ENCODE peak calls at places on chromosomes 1 and 21, in eight cellular contexts. G is adipocyte, F is mesendoderm, R is thyroid gland, V is IMR-90, A is breast epithelium, O is pancreas, H is stomach. Y is an unnamed sample.

GRCh38 chr1:12028248-12028647 is 8.9 kb downstream of the MIIP start:
- DNase-seq in G (no peak), F (no peak), R (no peak), V (no peak), A (no peak), O (no peak), H (no peak), Y (no peak)

GRCh38 chr1:169711469-169712308 is at the start of gene SELL:
- DNase-seq in G (peak), F (peak), R (peak), V (peak), A (peak), O (peak), H (peak), Y (peak)

GRCh38 chr1:209370616-209371015 is 212.9 kb upstream of the CAMK1G start:
- DNase-seq in G (no peak), F (no peak), R (no peak), V (no peak), A (no peak), O (no peak), H (no peak), Y (no peak)

GRCh38 chr1:36458910-36459309 is 5.3 kb downstream of the MRPS15 start:
- DNase-seq in G (no peak), F (no peak), R (no peak), V (no peak), A (no peak), O (no peak), H (no peak), Y (no peak)

GRCh38 chr1:4794020-4794780 is 139.8 kb downstream of the AJAP1 start:
- DNase-seq in G (no peak), F (no peak), R (no peak), V (no peak), A (no peak), O (no peak), H (no peak), Y (no peak)

GRCh38 chr1:161725888-161726630 is 4.7 kb downstream of the FCRLB start:
- DNase-seq in G (peak), F (peak), R (peak), V (peak), A (no peak), O (peak), H (peak), Y (peak)

GRCh38 chr21:30257773-30258172 is 25.0 kb downstream of the KRTAP24-1 start:
- DNase-seq in G (peak), F (peak), R (no peak), V (no peak), A (no peak), O (no peak), H (no peak), Y (peak)

GRCh38 chr1:181485276-181486097 is 2.2 kb downstream of the CACNA1E start:
- DNase-seq in G (peak), F (peak), R (peak), V (no peak), A (no peak), O (no peak), H (no peak), Y (no peak)

GRCh38 chr1:243849089-243850012 is 692 bp downstream of the AKT3 start:
- DNase-seq in G (peak), F (peak), R (peak), V (peak), A (peak), O (peak), H (peak), Y (peak)

GRCh38 chr21:42671778-42672593 is 18.6 kb downstream of the PDE9A start:
- DNase-seq in G (no peak), F (no peak), R (no peak), V (no peak), A (no peak), O (no peak), H (no peak), Y (no peak)

GRCh38 chr1:164635784-164636729 is 77.1 kb downstream of the PBX1 start:
- DNase-seq in G (no peak), F (no peak), R (no peak), V (no peak), A (no peak), O (peak), H (peak), Y (no peak)

GRCh38 chr21:45986316-45987051 is 4.9 kb downstream of the COL6A1 start:
- DNase-seq in G (no peak), F (no peak), R (no peak), V (no peak), A (no peak), O (no peak), H (no peak), Y (no peak)

GRCh38 chr21:42214921-42215320 is 4.0 kb upstream of the ABCG1 start:
- DNase-seq in G (no peak), F (no peak), R (no peak), V (no peak), A (no peak), O (no peak), H (peak), Y (no peak)

GRCh38 chr1:100360790-100361232 is 8.5 kb downstream of the CDC14A start:
- DNase-seq in G (peak), F (peak), R (peak), V (peak), A (no peak), O (no peak), H (peak), Y (peak)

GRCh38 chr1:3461238-3461933 is 6.9 kb downstream of the ARHGEF16 start:
- DNase-seq in G (no peak), F (no peak), R (no peak), V (no peak), A (no peak), O (no peak), H (no peak), Y (no peak)

GRCh38 chr1:38788285-38788684 is 71.3 kb downstream of the RRAGC start:
- DNase-seq in G (no peak), F (no peak), R (no peak), V (no peak), A (no peak), O (no peak), H (no peak), Y (no peak)

GRCh38 chr1:11841245-11842153 is 6.1 kb downstream of the NPPA start:
- DNase-seq in G (no peak), F (no peak), R (no peak), V (peak), A (no peak), O (no peak), H (no peak), Y (no peak)

GRCh38 chr1:205351984-205352713 is 4.6 kb downstream of the KLHDC8A start:
- DNase-seq in G (no peak), F (peak), R (no peak), V (peak), A (no peak), O (peak), H (peak), Y (peak)

GRCh38 chr1:962381-963350 is 2.3 kb downstream of the KLHL17 start:
- DNase-seq in G (no peak), F (no peak), R (no peak), V (no peak), A (no peak), O (no peak), H (no peak), Y (no peak)

GRCh38 chr1:960371-961131 is at the start of gene KLHL17:
- DNase-seq in G (peak), F (peak), R (peak), V (peak), A (no peak), O (peak), H (peak), Y (peak)

GRCh38 chr1:958823-959729 is at the start of gene NOC2L:
- DNase-seq in G (peak), F (peak), R (peak), V (peak), A (peak), O (peak), H (peak), Y (peak)

GRCh38 chr1:961132-961652 is 808 bp downstream of the KLHL17 start:
- DNase-seq in G (no peak), F (no peak), R (no peak), V (no peak), A (no peak), O (no peak), H (no peak), Y (no peak)

DNA sequence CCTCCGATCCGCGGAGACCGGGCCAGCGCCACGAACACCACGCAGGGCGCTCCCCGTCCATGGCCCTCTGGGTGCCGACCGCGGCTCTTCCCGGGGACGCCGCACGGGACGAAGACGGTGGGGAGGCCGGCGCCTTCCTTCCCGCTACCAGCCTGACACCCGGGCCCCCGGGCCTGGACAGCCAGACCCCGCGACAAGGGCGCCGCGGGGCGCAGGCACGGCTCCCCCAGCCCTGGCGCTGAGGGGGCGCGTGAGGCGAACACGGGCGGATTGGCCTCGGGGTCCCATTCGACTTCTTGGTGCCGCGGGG is 629 bp upstream of the NOC2L start:
- DNase-seq in G (no peak), F (no peak), R (no peak), V (no peak), A (no peak), O (no peak), H (no peak), Y (no peak)
- H3K4me3 ChIP-seq in G (peak), F (no peak), R (no peak), V (no peak), A (peak), O (peak), H (peak), Y (peak)

DNA sequence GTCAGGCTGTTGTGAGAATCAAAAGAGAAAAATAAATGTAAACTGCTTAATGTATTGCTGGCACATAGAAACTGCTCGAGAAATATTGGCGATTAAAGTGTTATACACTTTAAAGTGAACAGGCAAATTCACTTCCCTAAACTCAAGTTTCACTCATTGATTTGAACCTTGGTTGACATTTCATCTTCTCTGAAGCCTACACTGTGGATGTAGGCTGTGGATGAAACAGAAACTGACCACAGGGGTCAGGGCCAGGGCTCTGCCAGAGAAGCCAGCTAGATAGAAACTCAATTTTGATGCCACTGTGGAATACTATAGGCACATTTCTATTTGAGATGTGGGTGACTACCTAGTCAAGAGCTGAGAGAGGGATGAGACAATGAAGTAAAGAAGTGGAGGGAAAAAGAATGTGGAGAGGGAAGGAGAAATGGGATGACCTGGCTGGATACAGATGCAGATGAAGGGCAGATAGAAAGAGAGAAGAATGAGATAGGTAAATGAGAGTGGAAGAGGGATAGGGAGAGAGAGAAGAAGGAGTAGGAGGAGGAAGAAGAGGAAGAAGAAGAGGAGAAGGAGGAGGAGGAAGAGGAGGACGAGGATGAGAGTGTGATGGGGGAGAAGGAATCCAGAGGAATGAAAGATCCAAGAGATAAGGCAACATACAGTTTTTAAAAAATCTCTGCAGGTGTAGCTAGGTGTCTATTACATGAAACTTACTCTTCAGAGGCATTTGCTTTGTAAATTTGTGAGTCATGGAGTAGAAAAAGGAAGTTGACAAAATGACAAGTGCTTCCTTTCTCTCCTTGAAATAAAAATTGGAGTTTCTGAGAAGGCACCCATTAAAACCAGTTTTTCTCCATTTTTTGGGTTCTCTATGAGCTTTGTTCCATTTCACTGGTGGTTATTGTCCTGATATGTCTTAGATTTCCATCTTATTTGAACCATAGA is 17.4 kb upstream of the CD1D start:
- DNase-seq in G (no peak), F (no peak), R (no peak), V (no peak), A (no peak), O (no peak), H (no peak), Y (no peak)
- H3K4me3 ChIP-seq in G (no peak), F (no peak), R (no peak), V (no peak), A (no peak), O (no peak), H (no peak), Y (no peak)

DNA sequence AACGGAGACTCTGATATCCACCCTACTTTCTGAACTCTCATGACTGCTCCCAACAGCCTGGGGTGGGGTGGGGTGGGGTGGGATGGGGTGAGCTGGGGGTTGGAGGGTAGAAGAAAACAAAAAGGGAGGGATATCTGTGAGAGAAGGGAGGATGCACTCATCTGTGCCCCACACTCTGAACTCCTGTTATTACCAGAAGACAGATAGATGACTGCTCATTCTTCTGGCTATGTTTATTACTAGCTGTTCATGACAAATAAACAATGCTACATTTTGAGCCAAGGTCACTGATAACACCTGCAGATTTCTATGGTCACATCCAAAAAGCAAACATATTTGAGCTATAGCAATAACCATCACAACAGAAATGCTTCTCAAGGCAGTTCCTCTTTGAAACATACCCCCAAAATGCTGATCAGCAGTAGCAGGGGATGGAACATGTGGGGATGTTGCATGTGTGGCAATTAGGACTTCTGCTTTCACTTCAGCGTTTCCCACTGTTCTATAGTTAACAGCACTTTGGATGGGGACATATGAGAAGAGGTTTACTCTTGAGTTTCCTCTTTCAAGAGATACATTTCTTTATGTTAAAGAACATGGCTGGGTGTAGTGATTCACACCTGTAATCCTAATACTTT is 43.3 kb downstream of the GPR3 start:
- DNase-seq in G (no peak), F (no peak), R (no peak), V (no peak), A (no peak), O (no peak), H (no peak), Y (peak)
- H3K4me3 ChIP-seq in G (no peak), F (no peak), R (no peak), V (no peak), A (no peak), O (no peak), H (peak), Y (no peak)

DNA sequence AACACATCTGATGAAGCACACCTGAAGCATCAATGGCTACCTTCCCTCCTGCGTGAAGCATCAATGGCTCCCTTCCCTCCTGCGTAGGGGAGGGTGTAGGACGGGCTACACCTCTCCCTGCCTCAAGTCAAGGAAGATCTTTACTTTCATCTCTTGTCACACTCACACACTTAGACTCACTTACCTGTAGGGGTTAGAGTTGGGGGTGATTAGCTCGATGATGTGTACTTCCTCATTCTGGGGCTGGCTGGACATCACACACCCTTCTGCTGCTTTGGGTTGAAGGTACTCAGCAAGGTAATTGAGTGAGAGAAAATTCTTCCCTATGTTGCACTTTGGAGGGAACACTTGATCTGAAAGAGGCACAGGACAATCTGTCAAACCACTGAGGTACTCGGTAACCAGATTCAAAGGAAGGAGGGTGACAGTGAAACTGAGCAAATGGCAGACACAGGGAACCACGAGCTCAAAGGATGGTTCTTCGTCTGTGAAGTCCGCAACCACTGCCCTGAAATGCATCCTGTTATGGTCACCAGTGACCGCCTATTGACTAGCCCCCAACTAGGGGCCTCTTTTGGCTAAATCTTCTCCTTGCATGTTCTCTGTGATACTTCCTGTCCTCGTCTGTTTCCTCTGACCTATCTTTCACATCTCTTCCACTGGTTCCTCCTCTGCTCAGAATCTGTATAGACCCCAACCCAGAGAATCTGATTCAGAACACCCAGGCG is 156.2 kb downstream of the TGFBR3 start:
- DNase-seq in G (no peak), F (no peak), R (no peak), V (no peak), A (no peak), O (no peak), H (no peak), Y (no peak)
- H3K4me3 ChIP-seq in G (no peak), F (no peak), R (no peak), V (no peak), A (no peak), O (no peak), H (no peak), Y (no peak)

DNA sequence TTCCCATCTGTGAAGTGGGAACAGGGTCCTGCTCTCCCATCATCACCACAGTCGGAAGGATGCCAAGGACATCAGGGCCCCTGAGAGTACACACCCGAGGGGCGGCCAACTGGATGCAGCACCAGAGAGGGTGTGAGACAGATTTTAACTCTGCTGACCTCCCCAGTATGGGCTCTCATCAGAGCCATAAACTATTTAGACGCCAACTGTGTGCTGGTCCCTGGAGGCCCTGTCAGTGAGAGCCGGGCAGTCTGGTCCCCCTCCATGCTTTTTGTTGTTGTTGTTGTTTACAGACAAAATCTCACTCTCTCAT is 1.7 kb downstream of the FGR start:
- DNase-seq in G (no peak), F (no peak), R (no peak), V (no peak), A (no peak), O (no peak), H (no peak), Y (no peak)
- H3K4me3 ChIP-seq in G (no peak), F (no peak), R (no peak), V (no peak), A (peak), O (no peak), H (peak), Y (no peak)

GRCh38 chr21:44723177-44724131 is 12.1 kb upstream of the TSPEAR start:
- DNase-seq in G (no peak), F (peak), R (no peak), V (no peak), A (no peak), O (no peak), H (no peak), Y (no peak)
- H3K4me3 ChIP-seq in G (no peak), F (no peak), R (no peak), V (no peak), A (no peak), O (no peak), H (no peak), Y (no peak)